ENCODE peak calls at places on chromosomes 12 and 14, in four cellular contexts. One of them, this sample, is unnamed.

GRCh38 chr12:131131077-131131807 is 177.5 kb downstream of the ADGRD1 start:
- DNase-seq in stomach: no peak
- DNase-seq in endodermal cell: no peak
- DNase-seq in neural progenitor cell: no peak
- DNase-seq in this sample: no peak

GRCh38 chr12:75081305-75081704 is 128.3 kb downstream of the KCNC2 start:
- DNase-seq in stomach: no peak
- DNase-seq in neural progenitor cell: no peak
- DNase-seq in endodermal cell: no peak
- DNase-seq in this sample: no peak

GRCh38 chr14:47674148-47674545 is 1.3 kb downstream of the MDGA2 start:
- DNase-seq in endodermal cell: peak; percentile 76
- DNase-seq in stomach: no peak
- DNase-seq in neural progenitor cell: peak; percentile 58
- DNase-seq in this sample: no peak

GRCh38 chr12:84842406-84843013 is 70.1 kb downstream of the SLC6A15 start:
- DNase-seq in neural progenitor cell: peak; percentile 39
- DNase-seq in stomach: no peak
- DNase-seq in endodermal cell: no peak
- DNase-seq in this sample: peak; percentile 2

GRCh38 chr12:21677204-21677603 is 19.6 kb upstream of the LDHB start:
- DNase-seq in stomach: no peak
- DNase-seq in neural progenitor cell: no peak
- DNase-seq in endodermal cell: no peak
- DNase-seq in this sample: no peak

GRCh38 chr14:25111061-25111601 is 61.2 kb upstream of the STXBP6 start:
- DNase-seq in stomach: peak; percentile 49
- DNase-seq in neural progenitor cell: no peak
- DNase-seq in endodermal cell: no peak
- DNase-seq in this sample: peak; percentile 36

GRCh38 chr14:95389471-95390011 is 69.8 kb upstream of the CLMN start:
- DNase-seq in neural progenitor cell: no peak
- DNase-seq in stomach: no peak
- DNase-seq in endodermal cell: peak; percentile 13
- DNase-seq in this sample: no peak

GRCh38 chr12:125070661-125071390 is 5.6 kb downstream of the AACS start:
- DNase-seq in stomach: no peak
- DNase-seq in endodermal cell: no peak
- DNase-seq in neural progenitor cell: no peak
- DNase-seq in this sample: no peak

GRCh38 chr14:101876539-101876938 is 87.8 kb upstream of the DYNC1H1 start:
- DNase-seq in endodermal cell: no peak
- DNase-seq in neural progenitor cell: no peak
- DNase-seq in stomach: peak; percentile 56
- DNase-seq in this sample: peak; percentile 48

GRCh38 chr12:109760031-109760929 is 46.7 kb downstream of the FAM222A start:
- DNase-seq in endodermal cell: peak; percentile 47
- DNase-seq in neural progenitor cell: no peak
- DNase-seq in stomach: peak; percentile 89
- DNase-seq in this sample: peak; percentile 52

GRCh38 chr12:51888316-51889215 is 663 bp downstream of the ANKRD33 start:
- DNase-seq in stomach: no peak
- DNase-seq in endodermal cell: no peak
- DNase-seq in neural progenitor cell: no peak
- DNase-seq in this sample: no peak

GRCh38 chr12:56377989-56378316 is 15.3 kb upstream of the APOF start:
- DNase-seq in stomach: no peak
- DNase-seq in neural progenitor cell: no peak
- DNase-seq in endodermal cell: no peak
- DNase-seq in this sample: no peak

GRCh38 chr12:69008510-69008909 is 75.5 kb upstream of the CPM start:
- DNase-seq in neural progenitor cell: no peak
- DNase-seq in stomach: no peak
- DNase-seq in endodermal cell: no peak
- DNase-seq in this sample: no peak

GRCh38 chr12:46153267-46153872 is 115.5 kb downstream of the SLC38A1 start:
- DNase-seq in endodermal cell: no peak
- DNase-seq in neural progenitor cell: peak; percentile 20
- DNase-seq in stomach: no peak
- DNase-seq in this sample: peak; percentile 26

GRCh38 chr12:51823875-51824565 is 24.5 kb downstream of the FIGNL2 start:
- DNase-seq in neural progenitor cell: peak; percentile 80
- DNase-seq in stomach: peak; percentile 51
- DNase-seq in endodermal cell: peak; percentile 81
- DNase-seq in this sample: peak; percentile 79

GRCh38 chr12:69007166-69007857 is 74.3 kb upstream of the CPM start:
- DNase-seq in endodermal cell: peak; percentile 72
- DNase-seq in stomach: peak; percentile 29
- DNase-seq in neural progenitor cell: peak; percentile 73
- DNase-seq in this sample: peak; percentile 35

GRCh38 chr12:94941440-94941862 is 62.0 kb downstream of the NDUFA12 start:
- DNase-seq in endodermal cell: no peak
- DNase-seq in neural progenitor cell: peak; percentile 11
- DNase-seq in stomach: no peak
- DNase-seq in this sample: no peak

GRCh38 chr12:32889073-32889760 is 7.4 kb downstream of the PKP2 start:
- DNase-seq in stomach: no peak
- DNase-seq in endodermal cell: no peak
- DNase-seq in neural progenitor cell: no peak
- DNase-seq in this sample: no peak

GRCh38 chr14:104133496-104133895 is 4.9 kb upstream of the KIF26A start:
- DNase-seq in stomach: no peak
- DNase-seq in endodermal cell: peak; percentile 22
- DNase-seq in neural progenitor cell: no peak
- DNase-seq in this sample: no peak

GRCh38 chr12:117968826-117969659 is at the start of gene KSR2:
- DNase-seq in stomach: peak; percentile 82
- DNase-seq in endodermal cell: peak; percentile 98
- DNase-seq in neural progenitor cell: peak; percentile 94
- DNase-seq in this sample: peak; percentile 64

GRCh38 chr14:94646481-94646880 is 34.3 kb downstream of the SERPINA3 start:
- DNase-seq in endodermal cell: no peak
- DNase-seq in stomach: no peak
- DNase-seq in neural progenitor cell: no peak
- DNase-seq in this sample: no peak

GRCh38 chr14:35197015-35197414 is 74.7 kb downstream of the PRORP start:
- DNase-seq in neural progenitor cell: no peak
- DNase-seq in stomach: no peak
- DNase-seq in endodermal cell: no peak
- DNase-seq in this sample: peak; percentile 43

GRCh38 chr12:111953455-111953854 is 59.5 kb downstream of the TMEM116 start:
- DNase-seq in stomach: no peak
- DNase-seq in endodermal cell: no peak
- DNase-seq in neural progenitor cell: no peak
- DNase-seq in this sample: peak; percentile 40

GRCh38 chr12:31629756-31630732 is 29.4 kb upstream of the ETFBKMT start:
- DNase-seq in endodermal cell: no peak
- DNase-seq in stomach: peak; percentile 1
- DNase-seq in neural progenitor cell: no peak
- DNase-seq in this sample: no peak

GRCh38 chr14:50082784-50083466 is 33.4 kb downstream of the VCPKMT start:
- DNase-seq in endodermal cell: no peak
- DNase-seq in neural progenitor cell: no peak
- DNase-seq in stomach: peak; percentile 57
- DNase-seq in this sample: peak; percentile 55

GRCh38 chr12:10310926-10311705 is 3.4 kb downstream of the KLRD1 start:
- DNase-seq in stomach: no peak
- DNase-seq in endodermal cell: no peak
- DNase-seq in neural progenitor cell: no peak
- DNase-seq in this sample: no peak

GRCh38 chr14:24177928-24178327 is 6.0 kb downstream of the REC8 start:
- DNase-seq in endodermal cell: no peak
- DNase-seq in stomach: no peak
- DNase-seq in neural progenitor cell: no peak
- DNase-seq in this sample: no peak

GRCh38 chr12:124286946-124287345 is 7.9 kb upstream of the RFLNA start:
- DNase-seq in endodermal cell: no peak
- DNase-seq in neural progenitor cell: no peak
- DNase-seq in stomach: no peak
- DNase-seq in this sample: no peak

GRCh38 chr14:61570188-61570960 is 124.9 kb upstream of the HIF1A start:
- DNase-seq in endodermal cell: peak; percentile 31
- DNase-seq in neural progenitor cell: no peak
- DNase-seq in stomach: no peak
- DNase-seq in this sample: no peak

GRCh38 chr12:48118491-48118890 is 673 bp upstream of the PFKM start:
- DNase-seq in neural progenitor cell: no peak
- DNase-seq in endodermal cell: peak; percentile 56
- DNase-seq in stomach: no peak
- DNase-seq in this sample: no peak

GRCh38 chr12:124761876-124762275 is 101.8 kb downstream of the SCARB1 start:
- DNase-seq in neural progenitor cell: no peak
- DNase-seq in endodermal cell: no peak
- DNase-seq in stomach: no peak
- DNase-seq in this sample: no peak

GRCh38 chr12:1922985-1923384 is 4.5 kb upstream of the CACNA2D4 start:
- DNase-seq in stomach: peak; percentile 11
- DNase-seq in endodermal cell: peak; percentile 40
- DNase-seq in neural progenitor cell: no peak
- DNase-seq in this sample: no peak

GRCh38 chr14:81110186-81110585 is 110.6 kb downstream of the GTF2A1 start:
- DNase-seq in stomach: no peak
- DNase-seq in endodermal cell: no peak
- DNase-seq in neural progenitor cell: no peak
- DNase-seq in this sample: no peak

GRCh38 chr12:26727482-26728204 is 105.4 kb downstream of the ITPR2 start:
- DNase-seq in endodermal cell: peak; percentile 54
- DNase-seq in neural progenitor cell: no peak
- DNase-seq in stomach: no peak
- DNase-seq in this sample: no peak

GRCh38 chr12:81253360-81253759 is 175.5 kb downstream of the ACSS3 start:
- DNase-seq in endodermal cell: no peak
- DNase-seq in neural progenitor cell: no peak
- DNase-seq in stomach: no peak
- DNase-seq in this sample: no peak

GRCh38 chr12:50282581-50283229 is 615 bp downstream of the LIMA1 start:
- DNase-seq in stomach: no peak
- DNase-seq in endodermal cell: no peak
- DNase-seq in neural progenitor cell: no peak
- DNase-seq in this sample: no peak

GRCh38 chr12:11758087-11758837 is 108.8 kb downstream of the ETV6 start:
- DNase-seq in endodermal cell: no peak
- DNase-seq in neural progenitor cell: no peak
- DNase-seq in stomach: no peak
- DNase-seq in this sample: peak; percentile 31
- H3K4me1 ChIP-seq in endodermal cell: peaks cover 28% of the 10 kb centered on the region
- H3K4me1 ChIP-seq in neural progenitor cell: peaks cover 32% of the 10 kb centered on the region
- H3K4me1 ChIP-seq in stomach: peaks cover 79% of the 10 kb centered on the region
- H3K4me1 ChIP-seq in this sample: peaks cover 23% of the 10 kb centered on the region

GRCh38 chr14:68279437-68279720 is 459.8 kb downstream of the RAD51B start:
- DNase-seq in endodermal cell: no peak
- DNase-seq in neural progenitor cell: no peak
- DNase-seq in stomach: no peak
- DNase-seq in this sample: no peak

GRCh38 chr14:68282479-68283377 is 463.1 kb downstream of the RAD51B start:
- DNase-seq in endodermal cell: no peak
- DNase-seq in stomach: no peak
- DNase-seq in neural progenitor cell: no peak
- DNase-seq in this sample: no peak

GRCh38 chr14:68279777-68280233 is 460.2 kb downstream of the RAD51B start:
- DNase-seq in neural progenitor cell: no peak
- DNase-seq in endodermal cell: no peak
- DNase-seq in stomach: no peak
- DNase-seq in this sample: no peak

GRCh38 chr14:68281497-68281896 is 461.9 kb downstream of the RAD51B start:
- DNase-seq in endodermal cell: no peak
- DNase-seq in stomach: no peak
- DNase-seq in neural progenitor cell: no peak
- DNase-seq in this sample: no peak

DNA sequence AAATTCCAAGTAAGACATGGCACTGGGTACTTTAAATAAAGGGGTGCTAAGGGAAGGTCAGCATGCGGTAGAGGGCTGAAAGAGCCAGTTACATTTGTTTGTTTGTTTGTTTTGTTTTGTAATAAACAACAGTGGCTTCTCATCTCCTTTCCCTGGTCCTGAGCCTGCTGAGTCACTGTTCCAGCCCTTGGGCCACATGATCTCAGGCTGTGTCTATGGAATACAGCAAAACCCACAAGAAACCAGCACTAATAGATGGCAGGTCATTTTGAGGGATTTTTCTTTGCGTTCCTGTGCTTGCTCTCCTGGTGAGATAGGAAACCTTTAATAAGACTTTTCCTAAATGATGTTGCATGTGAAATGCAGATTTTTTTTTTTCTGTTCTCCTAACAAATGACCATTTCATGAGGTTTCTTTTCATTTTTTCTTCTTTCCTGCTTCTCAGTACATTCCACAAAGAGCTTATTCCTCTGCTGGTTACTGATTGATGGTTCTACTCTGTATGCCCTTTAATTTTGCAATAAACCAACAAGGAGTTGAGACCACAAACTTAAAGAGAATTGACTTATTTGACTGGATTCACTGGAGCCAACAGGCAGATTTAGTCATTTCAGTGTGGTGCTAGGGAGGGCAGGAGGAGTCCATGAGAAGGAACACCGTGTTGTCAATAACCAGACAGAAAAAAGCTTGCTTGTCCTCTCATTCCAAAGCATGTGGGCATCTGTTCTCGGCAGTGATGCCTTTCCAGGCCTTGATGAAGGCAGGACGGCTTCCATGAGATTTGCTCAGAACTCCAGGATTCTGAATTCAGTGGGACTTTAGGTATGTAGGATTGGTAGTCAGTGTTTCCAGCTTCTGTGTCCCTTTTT is 459.2 kb downstream of the RAD51B start:
- DNase-seq in stomach: no peak
- DNase-seq in neural progenitor cell: no peak
- DNase-seq in endodermal cell: no peak
- DNase-seq in this sample: no peak
- H3K27ac ChIP-seq in stomach: no peak overlapping the region
- H3K27ac ChIP-seq in neural progenitor cell: no peak overlapping the region
- H3K27ac ChIP-seq in endodermal cell: no peak overlapping the region
- H3K27ac ChIP-seq in this sample: peak overlapping the region; percentile 36

DNA sequence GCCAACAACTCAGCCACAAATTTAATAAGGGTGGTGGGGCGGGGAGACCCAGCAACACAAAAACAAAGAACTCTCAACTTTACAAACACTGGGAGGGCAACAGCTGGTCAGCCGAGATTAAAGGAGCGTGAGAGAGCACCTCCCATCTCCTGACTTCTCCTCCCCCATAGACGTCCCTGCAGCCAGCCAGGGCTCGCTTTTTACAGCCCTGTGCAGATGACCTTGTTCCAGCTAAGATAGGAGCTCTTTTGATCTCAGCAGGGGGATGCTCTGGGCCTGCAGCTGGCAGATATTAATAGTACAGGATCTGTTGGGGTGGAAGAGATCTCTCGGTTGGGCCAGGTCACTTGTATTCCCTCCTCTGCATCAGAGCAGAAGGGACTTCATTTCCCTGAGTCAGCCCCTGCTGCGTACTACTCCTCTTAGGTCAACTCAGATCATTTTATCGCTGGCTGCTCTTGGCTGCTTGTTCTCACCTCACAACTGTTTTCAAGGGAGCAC is 475.8 kb downstream of the RAD51B start:
- DNase-seq in endodermal cell: peak; percentile 73
- DNase-seq in neural progenitor cell: peak; percentile 39
- DNase-seq in stomach: no peak
- DNase-seq in this sample: peak; percentile 58
- H3K4me1 ChIP-seq in endodermal cell: peaks cover 25% of the 10 kb centered on the region
- H3K4me1 ChIP-seq in neural progenitor cell: peaks cover 30% of the 10 kb centered on the region
- H3K4me1 ChIP-seq in stomach: peaks cover 39% of the 10 kb centered on the region
- H3K4me1 ChIP-seq in this sample: peaks cover 11% of the 10 kb centered on the region

GRCh38 chr14:92955381-92955780 is 32.4 kb downstream of the CHGA start:
- DNase-seq in stomach: no peak
- DNase-seq in neural progenitor cell: no peak
- DNase-seq in endodermal cell: no peak
- DNase-seq in this sample: no peak
- H3K27ac ChIP-seq in stomach: no peak overlapping the region
- H3K27ac ChIP-seq in neural progenitor cell: no peak overlapping the region
- H3K27ac ChIP-seq in endodermal cell: no peak overlapping the region
- H3K27ac ChIP-seq in this sample: no peak overlapping the region